ENCODE peak calls at places on chromosomes 12 and 14, in seven cellular contexts. T is erythroblast, C is prostate gland, V is body of pancreas, A is heart left ventricle, L is A549, G is ovary. R is an unnamed sample.

GRCh38 chr12:75099215-75099614 is 110.4 kb downstream of the KCNC2 start:
- DNase-seq in T (no peak), C (no peak), V (no peak), A (no peak), L (no peak), G (no peak), R (no peak)

GRCh38 chr12:92297932-92298681 is 152.5 kb upstream of the BTG1 start:
- DNase-seq in T (no peak), C (no peak), V (no peak), A (no peak), L (no peak), G (peak), R (no peak)

GRCh38 chr12:100675432-100675831 is 101.9 kb downstream of the GAS2L3 start:
- DNase-seq in T (no peak), C (no peak), V (peak), A (no peak), L (no peak), G (peak), R (no peak)

GRCh38 chr12:101637936-101638335 is 43.2 kb downstream of the MYBPC1 start:
- DNase-seq in T (no peak), C (no peak), V (no peak), A (no peak), L (no peak), G (no peak), R (no peak)

GRCh38 chr14:99853206-99853605 is 60.0 kb downstream of the EML1 start:
- DNase-seq in T (no peak), C (no peak), V (no peak), A (peak), L (no peak), G (no peak), R (peak)

GRCh38 chr12:110741371-110741770 is 1.3 kb downstream of the PPP1CC start:
- DNase-seq in T (peak), C (no peak), V (no peak), A (no peak), L (no peak), G (no peak), R (no peak)

GRCh38 chr12:121581681-121582439 is 1.0 kb upstream of the KDM2B start:
- DNase-seq in T (peak), C (no peak), V (peak), A (no peak), L (no peak), G (no peak), R (no peak)

GRCh38 chr14:85233756-85234545 is 296.0 kb upstream of the FLRT2 start:
- DNase-seq in T (no peak), C (no peak), V (no peak), A (no peak), L (peak), G (no peak), R (peak)

GRCh38 chr14:85248881-85249635 is 280.9 kb upstream of the FLRT2 start:
- DNase-seq in T (no peak), C (no peak), V (no peak), A (no peak), L (no peak), G (peak), R (no peak)

GRCh38 chr12:4855121-4855924 is 54.4 kb upstream of the KCNA1 start:
- DNase-seq in T (peak), C (peak), V (peak), A (peak), L (peak), G (peak), R (peak)

GRCh38 chr12:124916370-124917134 is 2.1 kb upstream of the UBC start:
- DNase-seq in T (no peak), C (peak), V (peak), A (peak), L (no peak), G (peak), R (no peak)

GRCh38 chr12:47383942-47384341 is 304.2 kb upstream of the AMIGO2 start:
- DNase-seq in T (no peak), C (no peak), V (no peak), A (no peak), L (no peak), G (no peak), R (no peak)

GRCh38 chr12:6443361-6443983 is 1.3 kb upstream of the CD27 start:
- DNase-seq in T (no peak), C (no peak), V (no peak), A (no peak), L (no peak), G (no peak), R (no peak)

GRCh38 chr12:109147954-109148353 is 31.6 kb downstream of the ACACB start:
- DNase-seq in T (no peak), C (no peak), V (no peak), A (no peak), L (no peak), G (peak), R (no peak)

GRCh38 chr14:100868621-100869370 is 34.7 kb downstream of the RTL1 start:
- DNase-seq in T (no peak), C (no peak), V (no peak), A (peak), L (no peak), G (no peak), R (no peak)

GRCh38 chr14:104195854-104196253 is 57.5 kb downstream of the KIF26A start:
- DNase-seq in T (no peak), C (no peak), V (no peak), A (no peak), L (no peak), G (no peak), R (no peak)

GRCh38 chr14:25400607-25401206 is 350.8 kb upstream of the STXBP6 start:
- DNase-seq in T (peak), C (peak), V (peak), A (no peak), L (no peak), G (no peak), R (no peak)

GRCh38 chr12:6887460-6887859 is 14.4 kb upstream of the SPSB2 start:
- DNase-seq in T (no peak), C (peak), V (no peak), A (no peak), L (no peak), G (no peak), R (no peak)

GRCh38 chr12:32679910-32680217 is 763 bp downstream of the DNM1L start:
- DNase-seq in T (no peak), C (no peak), V (no peak), A (no peak), L (no peak), G (no peak), R (no peak)

GRCh38 chr12:70365398-70365647 is 767 bp upstream of the KCNMB4 start:
- DNase-seq in T (no peak), C (no peak), V (no peak), A (no peak), L (no peak), G (no peak), R (no peak)

GRCh38 chr12:100229876-100230275 is 29.3 kb downstream of the ACTR6 start:
- DNase-seq in T (no peak), C (peak), V (no peak), A (no peak), L (no peak), G (no peak), R (no peak)

GRCh38 chr12:12722351-12723146 is 5.4 kb downstream of the CDKN1B start:
- DNase-seq in T (peak), C (no peak), V (no peak), A (no peak), L (peak), G (no peak), R (no peak)

GRCh38 chr12:12723147-12723680 is 6.0 kb downstream of the CDKN1B start:
- DNase-seq in T (peak), C (no peak), V (no peak), A (no peak), L (no peak), G (no peak), R (no peak)

GRCh38 chr12:12725086-12725955 is 8.2 kb downstream of the CDKN1B start:
- DNase-seq in T (peak), C (peak), V (peak), A (peak), L (peak), G (peak), R (peak)

GRCh38 chr12:12724421-12725085 is 7.4 kb downstream of the CDKN1B start:
- DNase-seq in T (peak), C (no peak), V (no peak), A (no peak), L (peak), G (no peak), R (no peak)

DNA sequence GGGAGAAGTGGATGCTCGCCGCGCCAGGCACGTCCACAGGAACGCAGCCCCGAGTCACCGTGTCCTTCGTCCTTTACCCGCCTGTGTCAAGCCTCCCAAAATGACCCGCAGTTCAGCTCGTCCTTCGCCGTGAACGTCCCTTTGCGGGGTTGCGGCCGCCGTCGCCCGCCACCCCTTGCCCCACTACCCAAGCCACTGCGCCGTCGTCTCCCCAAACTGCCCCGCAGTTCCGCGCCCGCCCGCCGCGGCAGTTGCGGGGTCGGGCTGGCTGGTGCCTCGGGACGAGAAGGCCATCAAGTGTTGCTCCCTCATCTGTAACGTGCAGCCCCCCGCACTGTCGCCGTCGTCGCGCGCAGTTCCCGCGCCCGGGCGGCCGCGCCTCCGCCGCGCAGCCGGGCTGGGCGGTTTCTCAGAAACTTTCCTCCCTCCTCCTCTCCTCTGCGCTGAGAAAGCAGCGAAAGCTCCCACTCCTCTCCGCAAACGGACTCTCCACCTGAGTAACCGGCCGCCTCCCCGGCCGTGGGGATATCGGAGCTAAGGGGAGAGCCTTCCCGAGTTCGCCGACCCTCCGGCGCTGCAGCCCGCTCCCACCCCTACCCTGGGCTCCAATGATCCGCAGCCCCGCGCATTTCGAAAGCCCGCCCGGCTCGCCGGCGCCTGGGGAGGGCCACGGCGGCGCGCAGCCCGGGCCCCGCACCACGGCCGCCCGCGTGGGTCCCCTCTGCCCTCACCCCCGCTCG is 6.7 kb downstream of the CDKN1B start:
- DNase-seq in T (peak), C (no peak), V (peak), A (peak), L (peak), G (peak), R (no peak)
- TF ChIP-seq POLR2A in T (peak), C (no peak), V (peak), A (no peak), L (no peak), G (no peak), R (peak)

DNA sequence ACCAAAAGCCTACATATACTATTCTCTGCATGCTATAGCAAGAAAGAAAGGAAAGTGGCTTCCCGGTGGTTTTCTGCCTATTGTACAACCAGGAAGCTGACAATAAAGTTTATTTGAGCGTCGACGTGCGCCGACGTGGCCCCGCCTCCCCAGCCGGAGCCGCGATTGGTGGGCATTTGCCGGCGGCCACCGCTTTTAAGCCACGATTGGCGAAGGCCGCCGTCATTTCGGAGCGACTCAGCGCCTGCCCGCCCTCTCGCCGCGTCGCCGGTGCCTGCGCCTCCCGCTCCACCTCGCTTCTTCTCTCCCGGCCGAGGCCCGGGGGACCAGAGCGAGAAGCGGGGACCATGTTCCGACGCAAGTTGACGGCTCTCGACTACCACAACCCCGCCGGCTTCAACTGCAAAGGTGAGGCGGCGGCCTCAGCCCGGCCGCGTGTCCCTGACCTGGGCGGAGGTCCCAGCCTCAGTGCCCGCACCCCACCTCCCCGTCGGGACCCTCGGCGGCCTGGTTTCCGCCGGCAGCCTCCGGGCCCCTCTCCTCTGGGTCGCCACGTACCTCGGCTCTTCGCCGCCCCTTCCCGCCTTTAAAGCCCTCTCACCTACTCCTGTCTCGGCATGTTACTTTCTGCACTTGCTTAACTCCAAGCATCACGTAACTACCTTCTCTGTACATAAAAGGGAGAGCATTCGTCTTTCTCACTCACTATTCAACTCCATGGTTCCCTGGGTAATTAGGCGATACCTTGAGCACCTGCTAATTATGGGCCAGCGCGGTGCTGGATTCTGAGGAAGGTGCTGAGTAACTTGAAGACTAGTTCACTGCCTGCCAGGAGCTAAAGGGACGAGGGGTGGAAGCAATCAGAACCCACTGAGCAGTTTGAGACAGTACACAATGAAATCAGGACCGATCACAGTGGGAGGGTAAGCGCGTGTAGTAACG is at the start of gene RTRAF:
- DNase-seq in T (peak), C (peak), V (peak), A (peak), L (peak), G (peak), R (peak)
- TF ChIP-seq POLR2A in T (peak), C (peak), V (peak), A (peak), L (peak), G (peak), R (peak)

GRCh38 chr12:52007982-52008510 is 1.3 kb downstream of the TAMALIN start:
- DNase-seq in T (no peak), C (no peak), V (no peak), A (peak), L (no peak), G (no peak), R (no peak)

GRCh38 chr12:52005218-52005902 is 1.4 kb upstream of the TAMALIN start:
- DNase-seq in T (no peak), C (no peak), V (no peak), A (peak), L (no peak), G (no peak), R (no peak)

GRCh38 chr12:52005903-52006703 is 643 bp upstream of the TAMALIN start:
- DNase-seq in T (no peak), C (no peak), V (peak), A (peak), L (no peak), G (no peak), R (no peak)

GRCh38 chr12:52007158-52007921 is 594 bp downstream of the TAMALIN start:
- DNase-seq in T (peak), C (no peak), V (no peak), A (peak), L (no peak), G (peak), R (no peak)

GRCh38 chr12:52006726-52007157 is at the start of gene TAMALIN:
- DNase-seq in T (peak), C (peak), V (peak), A (peak), L (no peak), G (peak), R (no peak)
- TF ChIP-seq POLR2A in T (no peak), C (peak), V (peak), A (peak), L (no peak), G (peak), R (no peak)

GRCh38 chr12:55997535-55997859 is 421 bp downstream of the SUOX start:
- DNase-seq in T (no peak), C (no peak), V (peak), A (no peak), L (no peak), G (no peak), R (no peak)

GRCh38 chr12:55996201-55996714 is 818 bp upstream of the SUOX start:
- DNase-seq in T (peak), C (peak), V (peak), A (no peak), L (peak), G (peak), R (peak)

GRCh38 chr12:55993454-55993853 is 3.6 kb upstream of the SUOX start:
- DNase-seq in T (no peak), C (no peak), V (no peak), A (no peak), L (no peak), G (no peak), R (no peak)

GRCh38 chr12:55995366-55995765 is 1.7 kb upstream of the SUOX start:
- DNase-seq in T (no peak), C (no peak), V (no peak), A (no peak), L (no peak), G (no peak), R (no peak)

DNA sequence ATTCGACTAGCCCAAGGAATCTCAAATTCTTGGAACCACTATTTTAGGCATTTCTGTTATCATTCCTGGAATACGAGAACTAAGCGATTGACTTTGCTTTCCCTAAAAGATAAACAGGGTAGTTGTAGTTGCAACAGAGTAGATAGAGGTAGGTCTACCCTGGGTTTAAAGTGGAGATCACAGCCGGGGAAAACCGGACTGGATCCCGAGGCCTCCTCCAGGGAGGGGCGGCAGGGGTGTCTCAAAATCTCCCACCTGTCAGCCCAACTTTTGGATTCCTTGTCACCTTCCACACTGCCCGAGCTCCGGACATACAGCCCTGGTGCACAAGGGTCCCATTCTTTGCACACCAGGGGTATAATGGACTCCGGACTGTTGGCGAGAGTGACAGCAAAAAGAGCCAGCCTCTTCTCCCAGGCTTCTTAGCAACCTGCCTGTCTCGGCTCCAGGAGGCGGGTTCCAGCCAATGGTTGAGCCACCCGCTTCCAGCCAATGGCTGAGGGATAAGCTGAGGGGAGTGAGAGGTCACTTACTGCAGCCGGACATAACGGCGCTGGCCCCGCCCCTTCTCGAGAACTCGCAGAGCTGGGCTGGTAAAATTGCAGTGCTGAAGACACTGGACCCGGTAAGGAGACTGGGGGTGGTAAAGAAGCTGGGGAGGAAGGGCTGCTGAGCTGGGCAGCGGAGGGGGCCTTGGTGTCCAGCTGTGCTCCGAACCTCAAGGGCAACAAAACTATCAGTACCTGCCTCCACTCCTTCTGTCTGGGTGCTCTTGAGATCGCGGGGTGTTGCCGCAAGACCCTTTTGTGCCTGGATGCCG is at the start of gene SUOX:
- DNase-seq in T (peak), C (peak), V (peak), A (peak), L (peak), G (peak), R (peak)
- TF ChIP-seq POLR2A in T (peak), C (peak), V (peak), A (no peak), L (peak), G (peak), R (peak)

GRCh38 chr14:94379291-94380224 is 8.8 kb downstream of the SERPINA1 start:
- DNase-seq in T (no peak), C (no peak), V (no peak), A (no peak), L (no peak), G (no peak), R (no peak)
- TF ChIP-seq POLR2A in T (no peak), C (no peak), V (no peak), A (no peak), L (no peak), G (no peak), R (no peak)

DNA sequence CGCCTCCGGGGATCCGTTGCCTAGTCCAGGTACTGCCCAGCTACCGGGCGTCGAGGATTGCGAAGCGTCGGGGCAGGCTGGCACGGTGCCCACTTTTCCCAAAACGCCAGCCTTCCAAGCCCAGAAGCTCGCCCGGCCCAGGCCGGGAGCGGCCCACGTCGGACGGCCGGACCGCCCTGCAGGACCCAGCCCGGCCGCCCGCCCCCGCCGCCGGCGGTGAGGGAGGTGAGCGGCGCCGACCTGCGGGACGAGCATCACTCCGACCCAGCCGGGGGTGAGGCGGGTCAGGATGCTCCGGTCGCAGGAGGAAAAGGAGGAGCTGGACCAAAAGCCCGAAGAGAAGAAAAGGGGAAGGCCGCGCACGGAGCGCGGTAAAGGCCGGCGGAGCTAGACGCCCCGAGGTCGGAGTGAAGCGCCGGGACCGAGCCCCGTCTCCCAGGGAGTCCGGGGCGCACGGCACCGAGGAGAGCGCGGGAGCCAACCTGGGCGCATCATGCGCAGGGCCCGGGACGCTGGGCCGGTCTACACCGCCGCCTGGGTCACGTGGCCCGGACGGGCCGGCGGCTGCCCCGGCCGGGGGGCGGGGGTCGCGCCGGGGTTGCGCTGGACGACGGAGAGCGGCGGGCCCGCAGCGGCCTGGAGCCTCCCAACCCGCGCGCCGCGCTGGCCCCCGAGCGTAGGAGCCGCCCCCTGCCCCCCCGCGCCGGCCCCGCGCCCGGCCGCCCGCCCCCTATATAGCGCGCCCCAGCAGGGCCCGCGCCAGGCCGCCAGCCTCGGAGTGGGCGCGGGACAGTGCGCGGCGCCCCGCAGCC is at the start of gene AQP5:
- DNase-seq in T (no peak), C (no peak), V (no peak), A (no peak), L (no peak), G (no peak), R (no peak)
- TF ChIP-seq POLR2A in T (no peak), C (no peak), V (no peak), A (no peak), L (no peak), G (no peak), R (no peak)

R was measured in H54.